ENCODE peak calls at places on chromosome 2, in seven cellular contexts. W, T, L, F, S, B and Y are unnamed samples.

GRCh38 chr2:200814276-200814815 is 2.6 kb downstream of the BZW1 start:
- DNase-seq in W (no peak), F (no peak), B (no peak), S (no peak), L (no peak), T (no peak), Y (no peak)

GRCh38 chr2:121179467-121179866 is 105.5 kb downstream of the TFCP2L1 start:
- DNase-seq in W (no peak), L (no peak), S (no peak), B (no peak), T (no peak), F (no peak), Y (no peak)

GRCh38 chr2:191382801-191383200 is 137.6 kb downstream of the MYO1B start:
- DNase-seq in B (no peak), L (peak; percentile 13), S (peak; percentile 78), W (no peak), T (no peak), F (no peak), Y (no peak)

GRCh38 chr2:67581751-67582150 is 184.6 kb downstream of the ETAA1 start:
- DNase-seq in L (no peak), F (no peak), T (no peak), B (no peak), W (no peak), S (no peak), Y (peak; percentile 12)

GRCh38 chr2:219851801-219852481 is 224.5 kb downstream of the SLC4A3 start:
- DNase-seq in F (no peak), W (no peak), L (no peak), S (peak; percentile 72), B (no peak), T (no peak), Y (no peak)

GRCh38 chr2:74004212-74005182 is 19.8 kb downstream of the TET3 start:
- DNase-seq in F (no peak), B (peak; percentile 86), T (no peak), L (no peak), W (no peak), S (no peak), Y (no peak)

GRCh38 chr2:128028668-128029054 is 802 bp upstream of the SAP130 start:
- DNase-seq in T (no peak), S (no peak), W (no peak), B (no peak), F (no peak), L (no peak), Y (no peak)

GRCh38 chr2:131076707-131077106 is 16.6 kb downstream of the FAM168B start:
- DNase-seq in B (no peak), T (no peak), L (no peak), F (no peak), W (no peak), S (no peak), Y (no peak)

GRCh38 chr2:44906972-44907371 is 34.5 kb upstream of the SIX3 start:
- DNase-seq in F (no peak), W (no peak), S (peak; percentile 16), T (no peak), L (no peak), B (no peak), Y (no peak)

GRCh38 chr2:29066271-29066860 is 8.0 kb downstream of the PCARE start:
- DNase-seq in L (no peak), T (no peak), F (no peak), S (peak; percentile 15), B (no peak), W (no peak), Y (no peak)

GRCh38 chr2:235050992-235051351 is 99.2 kb downstream of the SH3BP4 start:
- DNase-seq in T (no peak), S (peak; percentile 96), L (peak; percentile 41), B (peak; percentile 84), W (no peak), F (peak; percentile 92), Y (peak; percentile 5)